ENCODE peak calls at places on chromosomes 1 and 21, in nine cellular contexts. D is effector memory CD4-positive, alpha-beta T cell; A is Peyer's patch; L is HepG2; Y is body of pancreas; G is right atrium auricular region; I is right cardiac atrium; S is A549; T is naive thymus-derived CD4-positive, alpha-beta T cell. M is an unnamed sample. For H3K4me1, the result is how much of the 10 kb centered on the place peaks cover.

GRCh38 chr1:232942413-232943294 is 7.8 kb upstream of the NTPCR start:
- DNase-seq in D (no peak), I (no peak), T (no peak), A (no peak), G (no peak), Y (no peak), L (no peak), S (no peak), M (no peak)

GRCh38 chr1:154768456-154769125 is 101.5 kb downstream of the KCNN3 start:
- DNase-seq in Y (no peak), A (no peak), S (no peak), L (no peak), T (no peak), G (no peak), D (no peak), I (no peak), M (no peak)

GRCh38 chr1:214400136-214400535 is 119.2 kb downstream of the SMYD2 start:
- DNase-seq in S (no peak), T (no peak), G (no peak), A (no peak), D (no peak), Y (no peak), I (no peak), L (no peak), M (no peak)

GRCh38 chr21:28068455-28069358 is 924.0 kb downstream of the LTN1 start:
- DNase-seq in S (no peak), Y (no peak), A (no peak), D (no peak), G (no peak), L (no peak), I (no peak), T (no peak), M (no peak)

GRCh38 chr1:33516428-33516827 is 44.0 kb downstream of the ZSCAN20 start:
- DNase-seq in G (no peak), S (no peak), Y (no peak), D (no peak), T (no peak), A (no peak), L (no peak), I (no peak), M (no peak)

GRCh38 chr1:91165033-91165654 is 143.3 kb upstream of the ZNF644 start:
- DNase-seq in S (peak), T (peak), A (peak), Y (peak), L (peak), D (peak), I (peak), G (peak), M (peak)

GRCh38 chr1:11799099-11799498 is 6.7 kb downstream of the MTHFR start:
- DNase-seq in Y (no peak), S (no peak), A (no peak), T (no peak), G (no peak), D (no peak), L (no peak), I (peak), M (no peak)

GRCh38 chr1:87325982-87326738 is 2.5 kb upstream of the LMO4 start:
- DNase-seq in S (peak), I (no peak), G (no peak), A (no peak), D (no peak), L (peak), T (peak), Y (peak), M (peak)

GRCh38 chr1:37323486-37324377 is 150.6 kb upstream of the ZC3H12A start:
- DNase-seq in T (no peak), L (peak), I (no peak), S (peak), A (no peak), D (no peak), Y (no peak), G (no peak), M (no peak)

GRCh38 chr1:15260418-15261154 is 13.6 kb downstream of the FHAD1 start:
- DNase-seq in L (peak), S (no peak), A (no peak), T (no peak), Y (peak), D (no peak), G (peak), I (no peak), M (no peak)

GRCh38 chr1:88595355-88595754 is 88.7 kb upstream of the PKN2 start:
- DNase-seq in Y (no peak), S (no peak), A (no peak), G (no peak), I (no peak), T (peak), L (peak), D (no peak), M (no peak)

GRCh38 chr1:48017716-48018115 is 20.5 kb upstream of the TRABD2B start:
- DNase-seq in T (no peak), G (no peak), S (no peak), A (no peak), L (no peak), I (no peak), D (no peak), Y (no peak), M (no peak)

GRCh38 chr1:34590211-34590623 is 164.6 kb upstream of the GJB5 start:
- DNase-seq in D (no peak), A (no peak), T (no peak), Y (no peak), G (no peak), L (peak), S (no peak), I (no peak), M (no peak)

GRCh38 chr1:92483442-92484170 is 3.1 kb downstream of the GFI1 start:
- DNase-seq in D (peak), A (peak), Y (peak), I (peak), G (no peak), S (no peak), L (no peak), T (peak), M (no peak)

GRCh38 chr1:16235347-16235746 is 1.6 kb downstream of the CPLANE2 start:
- DNase-seq in L (no peak), G (no peak), T (no peak), A (no peak), I (no peak), D (no peak), S (no peak), Y (no peak), M (no peak)

GRCh38 chr1:231160851-231161710 is 777 bp upstream of the TRIM67 start:
- DNase-seq in G (no peak), A (no peak), D (no peak), I (peak), S (no peak), T (no peak), Y (no peak), L (no peak), M (no peak)

GRCh38 chr1:174637487-174637886 is 189.7 kb downstream of the GPR52 start:
- DNase-seq in L (no peak), Y (no peak), D (no peak), T (no peak), A (no peak), S (no peak), G (no peak), I (no peak), M (no peak)

GRCh38 chr1:7755448-7755847 is 15.6 kb upstream of the VAMP3 start:
- DNase-seq in A (no peak), I (no peak), Y (no peak), G (no peak), L (peak), D (no peak), S (no peak), T (no peak), M (no peak)

GRCh38 chr1:180153032-180153431 is 1.6 kb upstream of the QSOX1 start:
- DNase-seq in T (no peak), Y (no peak), G (peak), A (no peak), L (no peak), D (no peak), I (no peak), S (no peak), M (no peak)

GRCh38 chr1:180154325-180155201 is at the start of gene QSOX1:
- DNase-seq in G (peak), L (peak), A (peak), D (peak), T (peak), Y (peak), I (peak), S (peak), M (peak)

GRCh38 chr1:180152588-180152987 is 2.1 kb upstream of the QSOX1 start:
- DNase-seq in L (no peak), D (no peak), G (peak), T (no peak), S (no peak), I (no peak), A (no peak), Y (no peak), M (no peak)

GRCh38 chr1:180155202-180155682 is 573 bp downstream of the QSOX1 start:
- DNase-seq in S (peak), L (no peak), D (no peak), I (peak), T (no peak), A (peak), G (peak), Y (peak), M (no peak)

GRCh38 chr1:180154003-180154324 is 705 bp upstream of the QSOX1 start:
- DNase-seq in D (no peak), S (peak), G (no peak), L (no peak), I (no peak), T (no peak), A (no peak), Y (no peak), M (no peak)
- H3K4me1 ChIP-seq in D (under half), S (under half), G (under half), L (half or more), I (under half), T (under half), A (under half), Y (under half), M (under half)

GRCh38 chr1:212633144-212633543 is 24.6 kb downstream of the ATF3 start:
- DNase-seq in A (no peak), S (no peak), D (no peak), T (no peak), L (no peak), Y (no peak), I (no peak), G (no peak), M (no peak)

GRCh38 chr1:212634252-212634651 is 25.7 kb downstream of the ATF3 start:
- DNase-seq in Y (no peak), T (no peak), I (no peak), S (no peak), D (no peak), L (no peak), G (no peak), A (no peak), M (no peak)

GRCh38 chr1:212638419-212639151 is 30.0 kb downstream of the ATF3 start:
- DNase-seq in Y (no peak), I (no peak), S (no peak), T (no peak), L (no peak), D (no peak), A (no peak), G (no peak), M (no peak)

GRCh38 chr1:212637902-212638301 is 29.3 kb downstream of the ATF3 start:
- DNase-seq in I (no peak), T (no peak), A (no peak), S (no peak), L (no peak), Y (no peak), D (no peak), G (no peak), M (no peak)

GRCh38 chr1:212635141-212635601 is 26.6 kb downstream of the ATF3 start:
- DNase-seq in D (no peak), Y (no peak), T (no peak), G (no peak), L (no peak), I (no peak), S (no peak), A (no peak), M (no peak)
- H3K4me1 ChIP-seq in D (under half), Y (under half), T (under half), G (under half), L (under half), I (under half), S (under half), A (under half), M (under half)

GRCh38 chr1:64917328-64917861 is 49.0 kb downstream of the JAK1 start:
- DNase-seq in G (peak), A (no peak), I (peak), T (no peak), D (no peak), L (peak), S (peak), Y (peak), M (no peak)

GRCh38 chr1:64912191-64912590 is 54.2 kb downstream of the JAK1 start:
- DNase-seq in T (no peak), G (no peak), L (no peak), I (no peak), Y (no peak), A (no peak), S (no peak), D (no peak), M (no peak)

GRCh38 chr1:64913361-64914015 is 52.9 kb downstream of the JAK1 start:
- DNase-seq in G (no peak), T (no peak), Y (no peak), L (no peak), D (no peak), A (no peak), S (no peak), I (no peak), M (no peak)

GRCh38 chr1:64917907-64918306 is 48.4 kb downstream of the JAK1 start:
- DNase-seq in S (no peak), I (no peak), Y (no peak), L (no peak), D (no peak), T (no peak), G (no peak), A (no peak), M (no peak)

DNA sequence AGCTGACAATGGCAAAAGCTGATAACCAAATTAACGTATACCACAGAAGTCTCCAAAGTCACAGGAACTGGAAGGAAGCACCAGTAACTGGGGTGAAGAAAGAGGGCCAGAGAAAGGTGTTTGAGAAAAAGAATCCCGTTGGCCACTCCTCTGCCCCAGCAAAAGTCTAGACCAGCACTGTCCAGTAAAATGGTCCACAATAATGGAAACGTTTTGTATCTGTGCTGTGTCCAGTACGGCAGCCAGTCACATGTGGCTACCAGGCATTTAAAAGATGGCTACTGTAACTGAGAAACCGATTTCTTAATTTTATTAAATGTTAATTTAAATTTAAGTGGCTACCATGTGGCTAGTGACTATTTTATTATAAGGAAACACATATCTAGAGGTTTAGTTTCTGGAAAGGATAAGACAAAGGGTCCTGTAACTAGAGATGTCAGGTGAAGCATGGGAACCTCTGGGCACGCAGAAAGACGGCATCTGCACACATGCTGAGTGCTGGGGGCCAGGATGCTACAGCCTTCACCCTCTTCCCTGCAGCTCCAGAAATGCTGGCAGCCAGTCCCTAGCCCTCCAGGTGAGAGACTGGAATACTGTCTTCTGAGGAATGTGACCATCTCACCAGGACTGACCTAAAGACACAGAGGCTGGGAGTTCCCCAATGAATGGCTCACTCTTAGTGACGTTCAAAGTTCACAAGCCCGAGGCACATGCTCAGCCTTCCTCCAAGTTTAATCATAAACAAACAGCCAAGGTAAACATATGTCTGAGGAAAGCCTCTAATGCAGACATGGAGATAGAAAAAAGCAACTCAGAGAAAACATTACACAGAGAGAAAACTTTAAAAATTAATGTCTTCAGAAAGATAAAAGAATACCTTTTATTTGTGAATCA is 50.7 kb downstream of the JAK1 start:
- DNase-seq in T (no peak), G (no peak), A (peak), D (no peak), L (peak), I (no peak), Y (peak), S (peak), M (no peak)
- H3K4me1 ChIP-seq in T (half or more), G (half or more), A (under half), D (under half), L (half or more), I (under half), Y (half or more), S (half or more), M (under half)

DNA sequence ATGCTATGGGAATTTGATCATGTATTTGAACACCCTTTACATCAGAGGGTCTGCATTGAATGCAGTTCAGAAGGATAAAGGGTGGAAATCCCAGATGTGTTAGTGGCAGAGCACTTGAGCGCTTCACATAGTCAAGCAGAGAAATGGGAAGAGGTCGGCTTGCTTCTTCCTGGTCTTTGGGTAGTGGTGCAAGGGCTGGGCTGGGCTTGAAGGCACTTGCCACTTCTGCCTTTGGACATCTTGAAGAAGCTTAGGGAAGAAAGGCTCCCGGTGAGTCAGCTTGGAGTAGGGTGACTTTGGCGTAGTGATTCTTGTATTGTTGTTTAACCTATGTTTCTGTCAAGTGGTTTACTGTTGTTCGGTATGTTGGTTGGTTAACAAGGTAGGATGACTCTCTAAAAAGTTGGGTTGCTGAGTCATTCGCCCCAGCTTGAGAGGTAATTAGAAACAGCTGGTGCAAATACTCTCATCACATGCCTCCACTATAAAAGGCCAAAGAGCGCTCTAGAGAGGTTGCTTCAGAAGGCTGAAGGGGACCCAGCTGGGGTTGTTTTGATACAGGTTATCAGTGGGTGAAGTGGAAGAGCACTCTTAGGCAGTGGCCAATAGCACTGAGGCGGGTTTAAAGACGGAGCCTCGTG is 1.3 kb downstream of the BACH1 start:
- DNase-seq in L (peak), S (peak), D (peak), G (peak), A (peak), T (peak), I (peak), Y (peak), M (peak)
- H3K4me1 ChIP-seq in L (half or more), S (under half), D (under half), G (half or more), A (under half), T (under half), I (under half), Y (half or more), M (under half)

M was measured in prostate gland.